ENCODE peak calls at places on chromosomes 7 and 10, in six cellular contexts. K is HepG2, C is K562, Y is HCT116, P is GM12878, R is endothelial cell of umbilical vein. Q is an unnamed sample.

GRCh38 chr10:103911021-103911459 is 6.9 kb downstream of the STN1 start:
- DNase-seq in K (no peak), C (no peak), Y (no peak), P (no peak), R (no peak), Q (no peak)

GRCh38 chr10:112492736-112493135 is 45.7 kb downstream of the VTI1A start:
- DNase-seq in K (no peak), C (no peak), Y (no peak), P (no peak), R (no peak), Q (no peak)

GRCh38 chr7:94276797-94277196 is 117.9 kb upstream of the COL1A2 start:
- DNase-seq in K (no peak), C (no peak), Y (no peak), P (no peak), R (peak; percentile 57), Q (peak; percentile 62)

GRCh38 chr10:48209246-48209645 is 65.2 kb downstream of the FRMPD2 start:
- DNase-seq in K (no peak), C (no peak), Y (no peak), P (no peak), R (no peak), Q (no peak)

GRCh38 chr10:89600041-89600440 is 45.0 kb downstream of the PANK1 start:
- DNase-seq in K (no peak), C (no peak), Y (no peak), P (no peak), R (no peak), Q (no peak)

GRCh38 chr10:6236349-6237188 is 33.8 kb downstream of the PFKFB3 start:
- DNase-seq in K (no peak), C (no peak), Y (no peak), P (no peak), R (no peak), Q (no peak)

GRCh38 chr10:122149607-122150505 is 121.2 kb upstream of the BTBD16 start:
- DNase-seq in K (no peak), C (no peak), Y (no peak), P (no peak), R (no peak), Q (peak; percentile 35)

GRCh38 chr7:47483604-47484273 is 98.2 kb downstream of the TNS3 start:
- DNase-seq in K (peak; percentile 36), C (no peak), Y (no peak), P (no peak), R (no peak), Q (peak; percentile 47)

GRCh38 chr10:361203-362135 is 226.2 kb downstream of the ZMYND11 start:
- DNase-seq in K (no peak), C (no peak), Y (no peak), P (no peak), R (no peak), Q (no peak)

GRCh38 chr10:80078448-80079311 is at the start of gene TMEM254:
- DNase-seq in K (peak; percentile 82), C (peak; percentile 79), Y (peak; percentile 71), P (peak; percentile 57), R (peak; percentile 88), Q (peak; percentile 94)

GRCh38 chr10:80081801-80082750 is 3.6 kb downstream of the TMEM254 start:
- DNase-seq in K (peak; percentile 87), C (no peak), Y (no peak), P (no peak), R (no peak), Q (peak; percentile 31)

GRCh38 chr10:80077869-80078447 is 507 bp upstream of the TMEM254 start:
- DNase-seq in K (no peak), C (no peak), Y (no peak), P (no peak), R (no peak), Q (no peak)

GRCh38 chr10:80079312-80079613 is 798 bp downstream of the TMEM254 start:
- DNase-seq in K (no peak), C (no peak), Y (no peak), P (no peak), R (no peak), Q (no peak)

DNA sequence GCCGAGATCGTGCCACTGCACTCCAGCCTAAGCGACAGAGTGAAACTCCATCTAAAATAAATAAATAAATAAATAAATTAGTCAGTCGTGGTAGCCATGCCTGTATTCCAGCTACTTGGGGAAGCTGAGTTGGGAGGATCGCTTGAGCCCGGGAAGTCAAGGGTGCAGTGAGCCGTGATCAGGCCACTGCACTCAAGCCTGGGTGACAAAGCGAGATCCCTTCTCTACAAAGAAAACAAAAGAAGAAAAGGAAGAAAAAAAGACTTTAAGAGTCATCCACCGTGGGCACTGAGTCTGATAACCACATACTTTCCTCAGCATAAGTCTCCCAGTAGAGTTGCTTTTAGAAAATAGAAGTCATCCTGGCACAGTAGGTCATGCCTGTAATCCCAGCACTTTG is 2.6 kb downstream of the TMEM254 start:
- DNase-seq in K (no peak), C (no peak), Y (no peak), P (no peak), R (no peak), Q (no peak)
- TF ChIP-seq POLR2AphosphoS5 in K (no peak), C (no peak), Y (no peak), P (no peak), R (no peak), Q (no peak)

GRCh38 chr10:29611796-29612381 is 22.9 kb downstream of the SVIL start:
- DNase-seq in K (no peak), C (no peak), Y (no peak), P (no peak), R (no peak), Q (no peak)
- H3K4me2 ChIP-seq in K (no peak overlapping the region), C (no peak overlapping the region), Y (no peak overlapping the region), P (no peak overlapping the region), R (no peak overlapping the region), Q (no peak overlapping the region)

GRCh38 chr10:33803248-33803647 is 468.8 kb upstream of the NRP1 start:
- DNase-seq in K (peak; percentile 41), C (no peak), Y (peak; percentile 46), P (no peak), R (peak; percentile 34), Q (no peak)
- H3K27ac ChIP-seq in K (no peak overlapping the region), C (no peak overlapping the region), Y (no peak overlapping the region), P (no peak overlapping the region), R (no peak overlapping the region), Q (no peak overlapping the region)

GRCh38 chr10:70816220-70816894 is 609 bp downstream of the SGPL1 start:
- DNase-seq in K (peak; percentile 74), C (peak; percentile 71), Y (peak; percentile 77), P (no peak), R (peak; percentile 90), Q (peak; percentile 74)
- TF ChIP-seq POLR2AphosphoS5 in K (peak; percentile 40), C (no peak), Y (peak; percentile 80), P (no peak), R (no peak), Q (peak; percentile 50)

GRCh38 chr7:40798612-40799011 is 663.8 kb downstream of the SUGCT start:
- DNase-seq in K (no peak), C (no peak), Y (no peak), P (no peak), R (no peak), Q (no peak)

GRCh38 chr7:40796723-40797122 is 661.9 kb downstream of the SUGCT start:
- DNase-seq in K (no peak), C (no peak), Y (no peak), P (no peak), R (no peak), Q (no peak)

DNA sequence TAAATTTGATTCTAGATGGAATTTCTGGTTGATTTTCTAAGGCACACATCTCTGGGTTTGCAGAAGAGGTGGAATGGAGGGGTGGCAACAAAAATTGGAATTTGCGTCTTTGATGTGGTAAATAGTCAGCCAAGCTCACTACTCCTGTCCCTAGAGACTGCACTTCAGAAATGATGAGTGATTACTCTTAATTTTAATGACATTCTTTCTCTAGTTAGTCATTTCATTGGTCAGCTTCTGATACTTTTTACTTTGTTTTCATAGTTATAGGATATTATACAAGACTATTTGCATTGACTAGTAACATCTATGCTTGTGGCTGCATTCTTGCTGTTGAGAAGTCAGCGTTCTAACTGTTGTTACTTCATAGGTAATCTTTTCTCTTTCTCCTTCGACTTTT is 658.3 kb downstream of the SUGCT start:
- DNase-seq in K (no peak), C (no peak), Y (no peak), P (no peak), R (no peak), Q (no peak)
- H3K4me2 ChIP-seq in K (no peak overlapping the region), C (no peak overlapping the region), Y (no peak overlapping the region), P (no peak overlapping the region), R (no peak overlapping the region), Q (no peak overlapping the region)

DNA sequence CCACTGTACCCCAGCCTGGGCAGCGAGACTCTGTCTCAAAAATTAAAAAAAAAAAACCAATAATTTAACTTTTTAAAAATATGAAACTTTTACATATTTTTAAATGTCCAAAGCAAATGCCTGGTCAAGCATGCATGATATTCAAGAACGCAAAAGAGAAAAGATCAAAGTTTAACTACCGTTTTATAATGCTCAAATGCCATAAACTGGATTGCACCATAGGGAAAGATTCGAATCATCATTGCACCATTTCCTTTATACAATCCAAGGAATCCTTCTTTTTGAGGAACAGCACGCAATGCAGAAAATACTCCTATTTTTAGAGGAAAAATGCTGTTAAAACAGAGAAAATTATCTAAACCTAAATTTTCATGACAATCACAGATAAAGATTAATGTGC is 20.9 kb downstream of the SLC25A16 start:
- DNase-seq in K (no peak), C (no peak), Y (no peak), P (no peak), R (no peak), Q (no peak)
- H3K27ac ChIP-seq in K (no peak overlapping the region), C (no peak overlapping the region), Y (no peak overlapping the region), P (no peak overlapping the region), R (no peak overlapping the region), Q (no peak overlapping the region)

DNA sequence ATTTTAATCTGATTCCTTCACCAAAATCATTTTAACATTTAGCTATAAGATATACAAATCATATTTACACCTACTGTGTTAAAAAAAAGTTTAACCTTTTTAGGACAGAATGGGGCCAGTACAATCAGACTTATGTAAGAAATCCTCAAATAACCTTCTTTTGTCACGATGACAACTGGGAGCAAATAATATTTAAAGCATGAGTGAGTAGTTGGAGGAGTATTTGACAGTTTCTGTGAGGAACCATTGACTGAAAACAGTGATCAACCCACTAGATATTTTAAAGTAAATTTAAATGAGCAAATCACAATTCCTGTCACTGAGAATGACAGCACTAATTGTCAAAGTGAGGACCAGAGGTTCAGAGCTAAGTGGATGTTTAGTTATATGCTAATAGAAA is 289.1 kb downstream of the CNTNAP2 start:
- DNase-seq in K (no peak), C (no peak), Y (no peak), P (no peak), R (no peak), Q (no peak)
- TF ChIP-seq POLR2AphosphoS5 in K (no peak), C (no peak), Y (no peak), P (no peak), R (no peak), Q (no peak)

DNA sequence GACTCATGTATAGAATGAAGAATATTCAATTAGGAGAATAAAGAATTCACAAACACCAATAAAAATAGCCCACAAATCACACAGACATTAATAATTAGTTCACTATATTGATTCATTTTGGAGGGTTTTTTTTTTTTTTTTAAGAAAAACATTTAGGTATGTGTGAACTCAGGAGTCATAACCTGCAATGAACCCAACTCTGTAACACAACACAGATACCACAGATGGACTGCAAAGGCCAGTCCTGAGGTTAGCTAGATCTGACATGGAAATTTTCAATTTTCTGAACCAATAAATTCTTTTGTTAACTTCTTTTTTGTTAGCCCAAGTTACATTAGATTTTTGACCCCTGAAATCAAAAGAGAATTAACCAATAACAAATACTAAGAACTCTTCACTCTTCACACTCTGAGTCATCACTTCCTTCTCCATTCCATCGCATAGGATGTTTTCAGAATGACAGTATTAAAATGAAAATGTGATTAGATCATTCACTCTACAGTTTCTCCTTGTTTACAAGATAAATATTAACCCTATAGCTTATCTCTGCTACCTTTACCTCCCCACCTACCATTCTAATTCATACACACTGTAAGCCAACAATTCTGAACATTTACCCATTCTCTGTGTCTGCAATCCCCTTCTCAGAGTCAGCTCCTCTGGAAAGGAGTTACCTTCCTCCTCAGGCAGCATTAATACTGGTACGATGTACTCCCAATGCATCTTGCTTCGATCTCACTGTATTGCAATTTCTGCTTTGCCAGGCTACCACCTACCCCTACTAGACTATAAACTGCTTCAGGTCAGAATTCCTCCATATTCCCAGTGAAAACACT is 141.5 kb downstream of the LRRN3 start:
- DNase-seq in K (peak; percentile 28), C (no peak), Y (peak; percentile 12), P (no peak), R (peak; percentile 76), Q (no peak)
- H3K4me2 ChIP-seq in K (no peak overlapping the region), C (no peak overlapping the region), Y (peak overlapping the region; percentile 51), P (no peak overlapping the region), R (peak overlapping the region; percentile 80), Q (no peak overlapping the region)